ENCODE peak calls at places on chromosomes 4 and X, in nine cellular contexts. One of them, this sample, is unnamed.

GRCh38 chr4:87904627-87905026 is 70.9 kb upstream of the SPP1 start:
- DNase-seq in suprapubic skin: no peak
- DNase-seq in fibroblast of lung: no peak
- DNase-seq in endodermal cell: no peak
- DNase-seq in retinal pigment epithelial cell: no peak
- DNase-seq in bronchial epithelial cell: no peak
- DNase-seq in cardiac muscle cell: no peak
- DNase-seq in astrocyte of the cerebellum: no peak
- DNase-seq in Peyer's patch: no peak
- DNase-seq in this sample: no peak

GRCh38 chrX:368811-369562 is 17.7 kb downstream of the PPP2R3B start:
- DNase-seq in suprapubic skin: no peak
- DNase-seq in fibroblast of lung: no peak
- DNase-seq in endodermal cell: no peak
- DNase-seq in retinal pigment epithelial cell: no peak
- DNase-seq in bronchial epithelial cell: no peak
- DNase-seq in cardiac muscle cell: peak
- DNase-seq in astrocyte of the cerebellum: no peak
- DNase-seq in Peyer's patch: no peak
- DNase-seq in this sample: no peak

GRCh38 chr4:7813674-7814073 is 126.0 kb downstream of the AFAP1 start:
- DNase-seq in suprapubic skin: no peak
- DNase-seq in fibroblast of lung: peak
- DNase-seq in endodermal cell: no peak
- DNase-seq in retinal pigment epithelial cell: no peak
- DNase-seq in bronchial epithelial cell: peak
- DNase-seq in cardiac muscle cell: no peak
- DNase-seq in astrocyte of the cerebellum: peak
- DNase-seq in Peyer's patch: no peak
- DNase-seq in this sample: peak

GRCh38 chr4:159871141-159871540 is 768.3 kb downstream of the RAPGEF2 start:
- DNase-seq in suprapubic skin: no peak
- DNase-seq in fibroblast of lung: no peak
- DNase-seq in endodermal cell: no peak
- DNase-seq in retinal pigment epithelial cell: no peak
- DNase-seq in bronchial epithelial cell: peak
- DNase-seq in cardiac muscle cell: no peak
- DNase-seq in astrocyte of the cerebellum: peak
- DNase-seq in Peyer's patch: no peak
- DNase-seq in this sample: no peak

GRCh38 chrX:15838017-15838416 is 16.6 kb downstream of the AP1S2 start:
- DNase-seq in suprapubic skin: no peak
- DNase-seq in fibroblast of lung: no peak
- DNase-seq in endodermal cell: peak
- DNase-seq in retinal pigment epithelial cell: no peak
- DNase-seq in bronchial epithelial cell: no peak
- DNase-seq in cardiac muscle cell: no peak
- DNase-seq in astrocyte of the cerebellum: no peak
- DNase-seq in Peyer's patch: no peak
- DNase-seq in this sample: no peak

GRCh38 chrX:47707031-47707780 is 48.2 kb upstream of the UXT start:
- DNase-seq in suprapubic skin: no peak
- DNase-seq in fibroblast of lung: peak
- DNase-seq in endodermal cell: no peak
- DNase-seq in retinal pigment epithelial cell: no peak
- DNase-seq in bronchial epithelial cell: no peak
- DNase-seq in cardiac muscle cell: no peak
- DNase-seq in astrocyte of the cerebellum: no peak
- DNase-seq in Peyer's patch: no peak
- DNase-seq in this sample: no peak

GRCh38 chr4:44351069-44351468 is 97.5 kb downstream of the KCTD8 start:
- DNase-seq in suprapubic skin: no peak
- DNase-seq in fibroblast of lung: no peak
- DNase-seq in endodermal cell: no peak
- DNase-seq in retinal pigment epithelial cell: no peak
- DNase-seq in bronchial epithelial cell: no peak
- DNase-seq in cardiac muscle cell: peak
- DNase-seq in astrocyte of the cerebellum: no peak
- DNase-seq in Peyer's patch: no peak
- DNase-seq in this sample: no peak

GRCh38 chr4:53494851-53495250 is 96.4 kb downstream of the LNX1 start:
- DNase-seq in suprapubic skin: no peak
- DNase-seq in fibroblast of lung: no peak
- DNase-seq in endodermal cell: no peak
- DNase-seq in retinal pigment epithelial cell: no peak
- DNase-seq in bronchial epithelial cell: no peak
- DNase-seq in cardiac muscle cell: no peak
- DNase-seq in astrocyte of the cerebellum: no peak
- DNase-seq in Peyer's patch: no peak
- DNase-seq in this sample: no peak

GRCh38 chr4:123102897-123103489 is 180.6 kb upstream of the NUDT6 start:
- DNase-seq in suprapubic skin: no peak
- DNase-seq in fibroblast of lung: peak
- DNase-seq in endodermal cell: no peak
- DNase-seq in retinal pigment epithelial cell: no peak
- DNase-seq in bronchial epithelial cell: peak
- DNase-seq in cardiac muscle cell: peak
- DNase-seq in astrocyte of the cerebellum: peak
- DNase-seq in Peyer's patch: no peak
- DNase-seq in this sample: no peak

GRCh38 chrX:40912576-40912975 is 172.7 kb upstream of the USP9X start:
- DNase-seq in suprapubic skin: no peak
- DNase-seq in fibroblast of lung: no peak
- DNase-seq in endodermal cell: no peak
- DNase-seq in retinal pigment epithelial cell: no peak
- DNase-seq in bronchial epithelial cell: peak
- DNase-seq in cardiac muscle cell: no peak
- DNase-seq in astrocyte of the cerebellum: no peak
- DNase-seq in Peyer's patch: no peak
- DNase-seq in this sample: no peak

GRCh38 chr4:74366367-74366891 is 1.5 kb downstream of the EREG start:
- DNase-seq in suprapubic skin: no peak
- DNase-seq in fibroblast of lung: peak
- DNase-seq in endodermal cell: no peak
- DNase-seq in retinal pigment epithelial cell: no peak
- DNase-seq in bronchial epithelial cell: peak
- DNase-seq in cardiac muscle cell: no peak
- DNase-seq in astrocyte of the cerebellum: no peak
- DNase-seq in Peyer's patch: no peak
- DNase-seq in this sample: no peak

GRCh38 chr4:144592264-144592663 is 53.7 kb upstream of the HHIP start:
- DNase-seq in suprapubic skin: no peak
- DNase-seq in fibroblast of lung: no peak
- DNase-seq in endodermal cell: no peak
- DNase-seq in retinal pigment epithelial cell: no peak
- DNase-seq in bronchial epithelial cell: no peak
- DNase-seq in cardiac muscle cell: no peak
- DNase-seq in astrocyte of the cerebellum: no peak
- DNase-seq in Peyer's patch: no peak
- DNase-seq in this sample: no peak

GRCh38 chrX:1592128-1592862 is 891 bp downstream of the AKAP17A start:
- DNase-seq in suprapubic skin: no peak
- DNase-seq in fibroblast of lung: peak
- DNase-seq in endodermal cell: peak
- DNase-seq in retinal pigment epithelial cell: no peak
- DNase-seq in bronchial epithelial cell: peak
- DNase-seq in cardiac muscle cell: peak
- DNase-seq in astrocyte of the cerebellum: peak
- DNase-seq in Peyer's patch: no peak
- DNase-seq in this sample: no peak

GRCh38 chr4:152100378-152101201 is 339.8 kb upstream of the GATB start:
- DNase-seq in suprapubic skin: no peak
- DNase-seq in fibroblast of lung: no peak
- DNase-seq in endodermal cell: no peak
- DNase-seq in retinal pigment epithelial cell: no peak
- DNase-seq in bronchial epithelial cell: peak
- DNase-seq in cardiac muscle cell: no peak
- DNase-seq in astrocyte of the cerebellum: no peak
- DNase-seq in Peyer's patch: peak
- DNase-seq in this sample: no peak

GRCh38 chrX:150219374-150220185 is 143.5 kb upstream of the MAMLD1 start:
- DNase-seq in suprapubic skin: no peak
- DNase-seq in fibroblast of lung: peak
- DNase-seq in endodermal cell: peak
- DNase-seq in retinal pigment epithelial cell: peak
- DNase-seq in bronchial epithelial cell: peak
- DNase-seq in cardiac muscle cell: no peak
- DNase-seq in astrocyte of the cerebellum: no peak
- DNase-seq in Peyer's patch: no peak
- DNase-seq in this sample: peak

GRCh38 chr4:185559913-185560281 is 24.6 kb upstream of the PDLIM3 start:
- DNase-seq in suprapubic skin: no peak
- DNase-seq in fibroblast of lung: peak
- DNase-seq in endodermal cell: peak
- DNase-seq in retinal pigment epithelial cell: peak
- DNase-seq in bronchial epithelial cell: peak
- DNase-seq in cardiac muscle cell: no peak
- DNase-seq in astrocyte of the cerebellum: peak
- DNase-seq in Peyer's patch: no peak
- DNase-seq in this sample: peak

GRCh38 chr4:140427919-140428471 is 547 bp upstream of the CLGN start:
- DNase-seq in suprapubic skin: no peak
- DNase-seq in fibroblast of lung: peak
- DNase-seq in endodermal cell: no peak
- DNase-seq in retinal pigment epithelial cell: no peak
- DNase-seq in bronchial epithelial cell: peak
- DNase-seq in cardiac muscle cell: no peak
- DNase-seq in astrocyte of the cerebellum: no peak
- DNase-seq in Peyer's patch: no peak
- DNase-seq in this sample: no peak

GRCh38 chr4:145920205-145920604 is 18.4 kb downstream of the ZNF827 start:
- DNase-seq in suprapubic skin: no peak
- DNase-seq in fibroblast of lung: peak
- DNase-seq in endodermal cell: no peak
- DNase-seq in retinal pigment epithelial cell: no peak
- DNase-seq in bronchial epithelial cell: no peak
- DNase-seq in cardiac muscle cell: no peak
- DNase-seq in astrocyte of the cerebellum: peak
- DNase-seq in Peyer's patch: no peak
- DNase-seq in this sample: no peak

GRCh38 chr4:8315343-8316250 is 46.0 kb downstream of the HTRA3 start:
- DNase-seq in suprapubic skin: peak
- DNase-seq in fibroblast of lung: peak
- DNase-seq in endodermal cell: peak
- DNase-seq in retinal pigment epithelial cell: peak
- DNase-seq in bronchial epithelial cell: peak
- DNase-seq in cardiac muscle cell: peak
- DNase-seq in astrocyte of the cerebellum: peak
- DNase-seq in Peyer's patch: no peak
- DNase-seq in this sample: peak

GRCh38 chr4:25182941-25183340 is 22.7 kb upstream of the SEPSECS start:
- DNase-seq in suprapubic skin: no peak
- DNase-seq in fibroblast of lung: no peak
- DNase-seq in endodermal cell: no peak
- DNase-seq in retinal pigment epithelial cell: no peak
- DNase-seq in bronchial epithelial cell: no peak
- DNase-seq in cardiac muscle cell: peak
- DNase-seq in astrocyte of the cerebellum: no peak
- DNase-seq in Peyer's patch: no peak
- DNase-seq in this sample: no peak

GRCh38 chrX:47706575-47706974 is 47.6 kb upstream of the UXT start:
- DNase-seq in suprapubic skin: no peak
- DNase-seq in fibroblast of lung: peak
- DNase-seq in endodermal cell: no peak
- DNase-seq in retinal pigment epithelial cell: no peak
- DNase-seq in bronchial epithelial cell: peak
- DNase-seq in cardiac muscle cell: no peak
- DNase-seq in astrocyte of the cerebellum: no peak
- DNase-seq in Peyer's patch: no peak
- DNase-seq in this sample: no peak

GRCh38 chrX:11040405-11040804 is 70.7 kb upstream of the HCCS start:
- DNase-seq in suprapubic skin: no peak
- DNase-seq in fibroblast of lung: peak
- DNase-seq in endodermal cell: no peak
- DNase-seq in retinal pigment epithelial cell: no peak
- DNase-seq in bronchial epithelial cell: no peak
- DNase-seq in cardiac muscle cell: peak
- DNase-seq in astrocyte of the cerebellum: no peak
- DNase-seq in Peyer's patch: no peak
- DNase-seq in this sample: no peak
- TF ChIP-seq CTCF in suprapubic skin: no peak
- TF ChIP-seq CTCF in fibroblast of lung: no peak
- TF ChIP-seq CTCF in endodermal cell: peak
- TF ChIP-seq CTCF in retinal pigment epithelial cell: peak
- TF ChIP-seq CTCF in bronchial epithelial cell: no peak
- TF ChIP-seq CTCF in cardiac muscle cell: peak
- TF ChIP-seq CTCF in astrocyte of the cerebellum: no peak
- TF ChIP-seq CTCF in Peyer's patch: no peak
- TF ChIP-seq CTCF in this sample: peak

DNA sequence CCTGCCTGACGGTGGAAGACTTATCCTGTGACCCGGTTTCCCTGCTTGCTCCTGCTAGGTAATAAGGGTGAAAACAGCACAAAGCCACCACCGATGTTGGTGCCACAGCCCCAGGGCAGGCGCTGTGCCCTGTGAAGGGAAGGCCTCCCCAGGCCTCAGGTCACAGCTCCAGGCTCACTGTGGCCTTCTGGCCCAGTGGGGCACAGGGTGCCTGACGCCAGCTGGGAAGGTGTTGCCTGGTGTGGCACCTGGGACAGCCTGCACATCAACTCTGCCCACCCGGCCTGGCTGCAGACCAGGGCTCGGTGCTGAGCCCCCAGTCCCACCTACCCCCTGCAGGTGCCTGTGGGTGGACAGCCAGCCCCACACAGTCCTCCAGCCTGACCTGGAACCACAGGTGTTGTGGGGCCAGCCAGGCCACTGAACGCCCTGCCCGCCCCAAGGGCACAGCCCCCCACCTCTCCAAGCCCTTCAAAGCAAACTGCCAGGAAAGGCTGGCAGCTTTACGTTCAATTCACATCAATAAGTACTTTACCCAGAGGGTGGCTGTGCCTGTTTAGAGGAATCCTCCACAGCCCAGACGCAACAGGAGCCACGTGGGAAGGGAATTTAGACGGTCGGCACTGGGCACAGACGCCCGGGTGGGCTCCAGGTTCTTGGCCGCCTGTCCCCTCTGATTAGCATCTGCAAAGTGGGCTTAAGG is 54.3 kb downstream of the ZFYVE28 start:
- DNase-seq in suprapubic skin: no peak
- DNase-seq in fibroblast of lung: no peak
- DNase-seq in endodermal cell: peak
- DNase-seq in retinal pigment epithelial cell: no peak
- DNase-seq in bronchial epithelial cell: no peak
- DNase-seq in cardiac muscle cell: no peak
- DNase-seq in astrocyte of the cerebellum: no peak
- DNase-seq in Peyer's patch: no peak
- DNase-seq in this sample: no peak
- H3K4me3 ChIP-seq in suprapubic skin: peak
- H3K4me3 ChIP-seq in fibroblast of lung: peak
- H3K4me3 ChIP-seq in endodermal cell: no peak
- H3K4me3 ChIP-seq in retinal pigment epithelial cell: peak
- H3K4me3 ChIP-seq in bronchial epithelial cell: peak
- H3K4me3 ChIP-seq in cardiac muscle cell: no peak
- H3K4me3 ChIP-seq in astrocyte of the cerebellum: peak
- H3K4me3 ChIP-seq in Peyer's patch: peak
- H3K4me3 ChIP-seq in this sample: peak

GRCh38 chr4:125397226-125397625 is 82.5 kb downstream of the FAT4 start:
- DNase-seq in suprapubic skin: no peak
- DNase-seq in fibroblast of lung: no peak
- DNase-seq in endodermal cell: no peak
- DNase-seq in retinal pigment epithelial cell: no peak
- DNase-seq in bronchial epithelial cell: peak
- DNase-seq in cardiac muscle cell: no peak
- DNase-seq in astrocyte of the cerebellum: no peak
- DNase-seq in Peyer's patch: no peak
- DNase-seq in this sample: no peak
- TF ChIP-seq CTCF in suprapubic skin: no peak
- TF ChIP-seq CTCF in fibroblast of lung: no peak
- TF ChIP-seq CTCF in endodermal cell: no peak
- TF ChIP-seq CTCF in retinal pigment epithelial cell: no peak
- TF ChIP-seq CTCF in bronchial epithelial cell: no peak
- TF ChIP-seq CTCF in cardiac muscle cell: no peak
- TF ChIP-seq CTCF in astrocyte of the cerebellum: no peak
- TF ChIP-seq CTCF in Peyer's patch: no peak
- TF ChIP-seq CTCF in this sample: no peak

GRCh38 chrX:104113237-104113965 is 1.1 kb downstream of the ZCCHC18 start:
- DNase-seq in suprapubic skin: no peak
- DNase-seq in fibroblast of lung: peak
- DNase-seq in endodermal cell: peak
- DNase-seq in retinal pigment epithelial cell: no peak
- DNase-seq in bronchial epithelial cell: peak
- DNase-seq in cardiac muscle cell: peak
- DNase-seq in astrocyte of the cerebellum: peak
- DNase-seq in Peyer's patch: peak
- DNase-seq in this sample: no peak
- H3K4me3 ChIP-seq in suprapubic skin: peak
- H3K4me3 ChIP-seq in fibroblast of lung: peak
- H3K4me3 ChIP-seq in endodermal cell: peak
- H3K4me3 ChIP-seq in retinal pigment epithelial cell: peak
- H3K4me3 ChIP-seq in bronchial epithelial cell: no peak
- H3K4me3 ChIP-seq in cardiac muscle cell: peak
- H3K4me3 ChIP-seq in astrocyte of the cerebellum: peak
- H3K4me3 ChIP-seq in Peyer's patch: peak
- H3K4me3 ChIP-seq in this sample: peak